ENCODE peak calls at places on chromosomes 13 and 19, in four cellular contexts. W is H9, A is neuronal stem cell, Y is mesenchymal stem cell. G is an unnamed sample.

GRCh38 chr13:40206241-40207109 is 460.0 kb downstream of the FOXO1 start:
- DNase-seq in W (no peak), A (no peak), Y (no peak), G (peak; percentile 7)

GRCh38 chr13:40120781-40121180 is 465.3 kb downstream of the COG6 start:
- DNase-seq in W (no peak), A (no peak), Y (no peak), G (no peak)

GRCh38 chr13:66774046-66774445 is 456.1 kb downstream of the PCDH9 start:
- DNase-seq in W (no peak), A (no peak), Y (no peak), G (no peak)

GRCh38 chr13:87123987-87124784 is 547.0 kb upstream of the SLITRK5 start:
- DNase-seq in W (peak; percentile 48), A (peak; percentile 8), Y (peak; percentile 100), G (peak; percentile 100)

GRCh38 chr19:8358948-8359347 is 5.0 kb upstream of the ANGPTL4 start:
- DNase-seq in W (no peak), A (no peak), Y (no peak), G (no peak)

GRCh38 chr19:43779147-43779819 is 1.5 kb downstream of the KCNN4 start:
- DNase-seq in W (no peak), A (no peak), Y (no peak), G (no peak)

GRCh38 chr13:38804536-38804935 is 117.7 kb downstream of the FREM2 start:
- DNase-seq in W (no peak), A (no peak), Y (no peak), G (no peak)

GRCh38 chr19:17292301-17293074 is 10.7 kb downstream of the ABHD8 start:
- DNase-seq in W (peak; percentile 95), A (peak; percentile 79), Y (peak; percentile 94), G (peak; percentile 82)

GRCh38 chr13:39835253-39835652 is 179.8 kb downstream of the COG6 start:
- DNase-seq in W (no peak), A (peak; percentile 33), Y (no peak), G (no peak)

GRCh38 chr13:26721251-26721939 is 39.2 kb downstream of the GPR12 start:
- DNase-seq in W (no peak), A (no peak), Y (no peak), G (no peak)

GRCh38 chr19:38792250-38793111 is 3.5 kb downstream of the LGALS7B start:
- DNase-seq in W (peak; percentile 77), A (no peak), Y (no peak), G (no peak)

GRCh38 chr19:29404015-29404414 is 121.8 kb upstream of the VSTM2B start:
- DNase-seq in W (no peak), A (no peak), Y (no peak), G (no peak)

GRCh38 chr13:66076417-66076816 is 1153.7 kb downstream of the PCDH9 start:
- DNase-seq in W (no peak), A (no peak), Y (no peak), G (peak; percentile 84)

GRCh38 chr13:80100636-80101035 is 240.3 kb downstream of the SPRY2 start:
- DNase-seq in W (no peak), A (no peak), Y (no peak), G (peak; percentile 53)

GRCh38 chr19:52901842-52902241 is 4.4 kb upstream of the ZNF320 start:
- DNase-seq in W (no peak), A (no peak), Y (no peak), G (no peak)

GRCh38 chr19:33398361-33399060 is 25.0 kb downstream of the CEBPG start:
- DNase-seq in W (no peak), A (no peak), Y (no peak), G (no peak)

GRCh38 chr13:113762538-113762937 is 3.5 kb downstream of the TMEM255B start:
- DNase-seq in W (no peak), A (no peak), Y (no peak), G (no peak)

GRCh38 chr13:91273675-91274074 is 73.8 kb upstream of the MIR17HG start:
- DNase-seq in W (no peak), A (no peak), Y (no peak), G (no peak)

GRCh38 chr19:49437231-49437630 is 4.1 kb downstream of the SLC17A7 start:
- DNase-seq in W (no peak), A (no peak), Y (no peak), G (no peak)

GRCh38 chr13:73433893-73434292 is 375.1 kb downstream of the KLF5 start:
- DNase-seq in W (no peak), A (no peak), Y (no peak), G (no peak)

GRCh38 chr19:7927605-7928333 is 1.8 kb upstream of the CTXN1 start:
- DNase-seq in W (no peak), A (no peak), Y (no peak), G (no peak)

GRCh38 chr13:71828117-71828516 is 38.9 kb downstream of the DACH1 start:
- DNase-seq in W (no peak), A (no peak), Y (peak; percentile 42), G (no peak)

GRCh38 chr19:58003153-58003828 is 671 bp upstream of the ZNF606 start:
- DNase-seq in W (peak; percentile 36), A (no peak), Y (peak; percentile 11), G (no peak)

GRCh38 chr19:13208131-13208963 is 58.1 kb downstream of the IER2 start:
- DNase-seq in W (no peak), A (no peak), Y (no peak), G (peak; percentile 76)

GRCh38 chr13:95411641-95412040 is 110.4 kb upstream of the ABCC4 start:
- DNase-seq in W (no peak), A (no peak), Y (peak; percentile 26), G (no peak)

GRCh38 chr13:37106642-37107041 is 1.2 kb upstream of the CSNK1A1L start:
- DNase-seq in W (no peak), A (no peak), Y (no peak), G (peak; percentile 6)

GRCh38 chr13:43564941-43565340 is 221.8 kb downstream of the ENOX1 start:
- DNase-seq in W (no peak), A (no peak), Y (no peak), G (no peak)

GRCh38 chr19:49887037-49887652 is 9.5 kb downstream of the IL4I1 start:
- DNase-seq in W (no peak), A (no peak), Y (no peak), G (no peak)

GRCh38 chr13:50425772-50426171 is 410.5 kb downstream of the KCNRG start:
- DNase-seq in W (no peak), A (no peak), Y (no peak), G (no peak)

GRCh38 chr19:13044160-13044853 is 49.0 kb downstream of the NFIX start:
- DNase-seq in W (no peak), A (no peak), Y (no peak), G (peak; percentile 62)

GRCh38 chr13:99916366-99917103 is 55.0 kb downstream of the ZIC5 start:
- DNase-seq in W (no peak), A (no peak), Y (peak; percentile 72), G (peak; percentile 71)

GRCh38 chr13:34300559-34300958 is 482.6 kb downstream of the RFC3 start:
- DNase-seq in W (no peak), A (no peak), Y (peak; percentile 49), G (no peak)

GRCh38 chr13:93847162-93847561 is 620.6 kb downstream of the GPC6 start:
- DNase-seq in W (no peak), A (no peak), Y (peak; percentile 80), G (peak; percentile 93)

GRCh38 chr13:110713642-110713952 is at the start of gene ING1:
- DNase-seq in W (no peak), A (no peak), Y (no peak), G (no peak)

GRCh38 chr13:110711778-110712070 is 1.8 kb upstream of the ING1 start:
- DNase-seq in W (no peak), A (no peak), Y (peak; percentile 45), G (no peak)

GRCh38 chr13:110713981-110714797 is 689 bp downstream of the ING1 start:
- DNase-seq in W (peak; percentile 42), A (peak; percentile 38), Y (peak; percentile 55), G (peak; percentile 32)

GRCh38 chr13:110712081-110712848 is 1.2 kb upstream of the ING1 start:
- DNase-seq in W (peak; percentile 86), A (peak; percentile 92), Y (peak; percentile 90), G (peak; percentile 73)

GRCh38 chr13:110712849-110713641 is 455 bp upstream of the ING1 start:
- DNase-seq in W (peak; percentile 100), A (peak; percentile 99), Y (peak; percentile 100), G (peak; percentile 100)
- H4K91ac ChIP-seq in W (no peak overlapping the region), A (peak overlapping the region; percentile 99), Y (peak overlapping the region; percentile 96), G (peak overlapping the region; percentile 69)

GRCh38 chr19:35295792-35296462 is 4.0 kb downstream of the MAG start:
- DNase-seq in W (peak; percentile 62), A (no peak), Y (no peak), G (no peak)
- H4K91ac ChIP-seq in W (no peak overlapping the region), A (no peak overlapping the region), Y (no peak overlapping the region), G (no peak overlapping the region)

GRCh38 chr19:1592023-1592754 is 476 bp downstream of the MBD3 start:
- DNase-seq in W (peak; percentile 84), A (peak; percentile 89), Y (peak; percentile 89), G (peak; percentile 87)

GRCh38 chr19:1590641-1591397 is 1.8 kb downstream of the MBD3 start:
- DNase-seq in W (peak; percentile 56), A (no peak), Y (peak; percentile 40), G (no peak)

GRCh38 chr19:1587872-1588271 is 4.8 kb downstream of the MBD3 start:
- DNase-seq in W (no peak), A (no peak), Y (no peak), G (no peak)

GRCh38 chr19:1591421-1592022 is 1.1 kb downstream of the MBD3 start:
- DNase-seq in W (no peak), A (no peak), Y (peak; percentile 32), G (no peak)

DNA sequence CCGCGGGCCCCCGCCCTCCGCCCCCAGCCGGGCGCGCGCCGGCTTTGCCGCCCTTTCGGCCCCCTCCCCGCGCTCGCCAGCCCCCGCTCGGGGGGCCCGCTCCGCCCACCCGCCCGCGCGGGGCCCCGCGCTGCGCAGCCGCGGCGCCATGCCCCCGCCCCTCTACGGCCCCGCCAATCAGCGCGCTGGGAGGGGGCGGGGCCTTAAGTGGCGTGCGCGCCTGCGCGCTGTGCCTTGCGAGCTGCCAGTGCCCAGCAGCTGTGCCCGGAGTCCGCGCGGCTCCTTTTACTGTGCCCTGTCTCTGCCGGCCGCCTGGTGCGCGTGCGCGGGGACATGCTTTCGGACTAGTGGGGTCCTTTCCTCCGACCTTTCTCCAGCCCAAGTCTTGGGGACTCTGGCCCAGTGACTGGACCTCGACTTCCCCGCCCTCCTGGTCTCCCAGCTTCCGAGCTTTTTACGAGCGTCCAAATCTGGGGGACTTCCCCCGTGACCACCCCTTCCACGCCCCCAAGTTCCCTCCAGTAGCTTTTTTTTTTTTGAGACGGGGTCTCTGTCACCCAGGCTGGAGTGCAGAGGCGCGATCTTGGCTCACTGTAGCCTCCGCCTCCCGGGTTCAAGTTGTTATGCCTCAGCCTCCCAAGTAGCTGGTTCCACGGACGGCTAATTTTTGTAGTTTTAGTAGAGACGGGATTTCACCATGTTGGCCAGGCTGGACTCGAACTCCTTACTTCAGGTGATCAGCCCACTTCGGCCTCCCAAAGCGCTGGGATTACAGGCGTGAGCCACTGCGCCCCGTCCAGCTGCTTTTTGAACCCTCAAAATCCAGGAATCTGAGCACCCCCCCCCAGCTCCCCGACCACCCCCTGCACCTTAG is at the start of gene MBD3:
- DNase-seq in W (peak; percentile 95), A (peak; percentile 95), Y (peak; percentile 92), G (peak; percentile 93)
- H4K91ac ChIP-seq in W (peak within 1 kb of the TSS; percentile 98), A (peak within 1 kb of the TSS; percentile 95), Y (peak within 1 kb of the TSS; percentile 98), G (peak within 1 kb of the TSS; percentile 91)

DNA sequence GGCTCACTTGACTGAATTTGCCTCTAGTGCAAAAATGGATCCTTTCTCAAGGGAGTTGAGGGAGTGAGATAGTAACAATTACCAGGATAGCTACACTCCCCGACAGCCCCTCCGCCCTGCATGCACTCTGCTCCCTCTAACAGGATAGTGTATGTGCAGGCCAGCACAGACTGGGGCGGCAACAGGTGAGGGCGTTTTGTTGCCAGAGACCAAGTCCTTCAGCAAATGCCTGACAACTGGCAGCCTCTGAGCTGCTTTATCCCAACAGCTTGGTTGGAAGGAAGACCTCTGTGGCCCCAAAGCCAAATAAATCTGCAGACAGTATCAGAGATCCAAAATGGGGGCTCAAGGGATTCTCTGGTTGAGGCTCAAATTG is 86.6 kb downstream of the SLC7A1 start:
- DNase-seq in W (no peak), A (no peak), Y (no peak), G (no peak)
- H4K91ac ChIP-seq in W (no peak overlapping the region), A (no peak overlapping the region), Y (no peak overlapping the region), G (no peak overlapping the region)

G was measured in IMR-90.